ENCODE peak calls at places on chromosomes 4 and X, in four cellular contexts. One of them, this sample, is unnamed.

GRCh38 chr4:38160487-38161207 is 200.4 kb downstream of the PTTG2 start:
- DNase-seq in HepG2: peak
- DNase-seq in K562: peak
- DNase-seq in GM12878: peak
- DNase-seq in this sample: no peak

GRCh38 chr4:77815651-77816050 is 3.5 kb downstream of the CNOT6L start:
- DNase-seq in HepG2: no peak
- DNase-seq in GM12878: no peak
- DNase-seq in K562: no peak
- DNase-seq in this sample: no peak

GRCh38 chr4:141350122-141350904 is 129.6 kb downstream of the ZNF330 start:
- DNase-seq in HepG2: no peak
- DNase-seq in K562: no peak
- DNase-seq in GM12878: no peak
- DNase-seq in this sample: no peak

GRCh38 chrX:146396409-146396808 is 413.2 kb upstream of the CXorf51B start:
- DNase-seq in GM12878: no peak
- DNase-seq in K562: no peak
- DNase-seq in HepG2: no peak
- DNase-seq in this sample: no peak

GRCh38 chr4:139593091-139593564 is 37.1 kb upstream of the SETD7 start:
- DNase-seq in GM12878: no peak
- DNase-seq in HepG2: peak
- DNase-seq in K562: no peak
- DNase-seq in this sample: no peak

GRCh38 chrX:44012484-44013096 is 39.4 kb upstream of the NDP start:
- DNase-seq in GM12878: no peak
- DNase-seq in K562: no peak
- DNase-seq in HepG2: no peak
- DNase-seq in this sample: no peak

GRCh38 chrX:41737065-41737464 is 13.1 kb downstream of the GPR82 start:
- DNase-seq in GM12878: no peak
- DNase-seq in HepG2: no peak
- DNase-seq in K562: peak
- DNase-seq in this sample: no peak

GRCh38 chr4:114782842-114783595 is 184.4 kb downstream of the UGT8 start:
- DNase-seq in GM12878: no peak
- DNase-seq in HepG2: no peak
- DNase-seq in K562: no peak
- DNase-seq in this sample: no peak

GRCh38 chr4:108264693-108265092 is 96.0 kb upstream of the LEF1 start:
- DNase-seq in GM12878: no peak
- DNase-seq in K562: no peak
- DNase-seq in HepG2: no peak
- DNase-seq in this sample: no peak

GRCh38 chrX:17464196-17464595 is 89.2 kb downstream of the NHS start:
- DNase-seq in HepG2: no peak
- DNase-seq in GM12878: no peak
- DNase-seq in K562: no peak
- DNase-seq in this sample: no peak

GRCh38 chrX:133638285-133638684 is 223.0 kb upstream of the GPC4 start:
- DNase-seq in GM12878: no peak
- DNase-seq in K562: no peak
- DNase-seq in HepG2: no peak
- DNase-seq in this sample: no peak

GRCh38 chrX:136488706-136489105 is 959 bp downstream of the BRS3 start:
- DNase-seq in GM12878: no peak
- DNase-seq in HepG2: no peak
- DNase-seq in K562: no peak
- DNase-seq in this sample: no peak

GRCh38 chr4:175947117-175947722 is 118.4 kb upstream of the WDR17 start:
- DNase-seq in GM12878: no peak
- DNase-seq in HepG2: peak
- DNase-seq in K562: no peak
- DNase-seq in this sample: no peak

GRCh38 chrX:115047181-115047580 is 29.8 kb upstream of the IL13RA2 start:
- DNase-seq in GM12878: no peak
- DNase-seq in K562: no peak
- DNase-seq in HepG2: no peak
- DNase-seq in this sample: no peak

GRCh38 chrX:40973619-40974018 is 111.6 kb upstream of the USP9X start:
- DNase-seq in HepG2: no peak
- DNase-seq in GM12878: no peak
- DNase-seq in K562: no peak
- DNase-seq in this sample: no peak

GRCh38 chr4:184774152-184774551 is 40.3 kb upstream of the CENPU start:
- DNase-seq in HepG2: no peak
- DNase-seq in GM12878: no peak
- DNase-seq in K562: no peak
- DNase-seq in this sample: no peak

GRCh38 chr4:7760706-7761105 is 179.0 kb downstream of the AFAP1 start:
- DNase-seq in GM12878: no peak
- DNase-seq in HepG2: no peak
- DNase-seq in K562: no peak
- DNase-seq in this sample: no peak

GRCh38 chrX:143757375-143757774 is 36.8 kb upstream of the SPANXN2 start:
- DNase-seq in K562: no peak
- DNase-seq in GM12878: no peak
- DNase-seq in HepG2: no peak
- DNase-seq in this sample: peak

GRCh38 chr4:39626261-39626660 is 12.4 kb downstream of the SMIM14 start:
- DNase-seq in HepG2: no peak
- DNase-seq in K562: no peak
- DNase-seq in GM12878: peak
- DNase-seq in this sample: no peak

GRCh38 chrX:121641560-121641959 is 594.1 kb downstream of the GLUD2 start:
- DNase-seq in GM12878: no peak
- DNase-seq in K562: no peak
- DNase-seq in HepG2: no peak
- DNase-seq in this sample: no peak

GRCh38 chrX:29397506-29397905 is 810.3 kb downstream of the IL1RAPL1 start:
- DNase-seq in GM12878: no peak
- DNase-seq in K562: no peak
- DNase-seq in HepG2: no peak
- DNase-seq in this sample: no peak

DNA sequence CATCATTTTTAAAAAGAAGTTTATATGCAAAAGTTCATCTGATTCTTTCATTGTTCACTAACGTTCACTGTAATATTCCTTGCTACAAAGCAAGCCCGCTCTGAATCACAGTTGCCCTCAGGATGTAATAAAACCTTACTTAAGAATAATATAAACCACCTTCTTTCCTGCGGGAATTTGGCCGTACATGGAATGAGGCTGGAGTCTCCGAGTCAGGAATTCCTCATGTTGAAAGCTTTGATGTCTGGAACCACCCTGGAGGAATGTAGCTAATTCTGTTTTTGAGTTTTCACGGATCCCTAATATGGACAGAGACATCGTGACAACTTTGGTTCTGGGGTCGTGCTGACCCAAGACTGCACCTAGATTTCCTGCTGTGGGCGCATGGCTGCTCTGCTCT is 58.5 kb downstream of the CRLF2 start:
- DNase-seq in K562: no peak
- DNase-seq in GM12878: no peak
- DNase-seq in HepG2: no peak
- DNase-seq in this sample: no peak
- TF ChIP-seq MXI1 in K562: no peak
- TF ChIP-seq MXI1 in GM12878: no peak
- TF ChIP-seq MXI1 in HepG2: no peak
- TF ChIP-seq MXI1 in this sample: no peak

GRCh38 chr4:17368408-17368807 is 143.5 kb downstream of the QDPR start:
- DNase-seq in HepG2: no peak
- DNase-seq in GM12878: no peak
- DNase-seq in K562: no peak
- DNase-seq in this sample: no peak

GRCh38 chr4:17376205-17376604 is 135.7 kb downstream of the QDPR start:
- DNase-seq in K562: no peak
- DNase-seq in GM12878: no peak
- DNase-seq in HepG2: no peak
- DNase-seq in this sample: no peak

DNA sequence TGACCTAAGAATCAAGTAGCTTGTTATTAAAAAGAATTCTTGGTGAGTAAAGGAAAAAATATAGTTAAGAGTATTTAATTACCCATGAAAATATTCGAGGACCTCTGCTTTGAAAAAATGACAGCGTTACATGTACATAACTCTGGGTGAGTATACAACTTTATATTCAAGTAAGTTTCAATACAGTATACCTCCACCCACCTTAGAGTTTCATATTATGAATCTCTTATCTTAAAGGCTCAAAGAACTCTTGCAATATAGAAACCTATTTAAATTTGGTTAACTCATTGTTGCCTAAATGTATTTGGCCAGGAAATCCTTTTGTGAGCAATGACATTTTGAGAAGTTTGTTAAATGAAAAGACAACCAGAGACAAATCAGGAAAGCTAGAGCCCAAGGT is 138.2 kb downstream of the QDPR start:
- DNase-seq in GM12878: no peak
- DNase-seq in K562: no peak
- DNase-seq in HepG2: no peak
- DNase-seq in this sample: no peak
- TF ChIP-seq TAF1 in GM12878: no peak
- TF ChIP-seq TAF1 in K562: no peak
- TF ChIP-seq TAF1 in HepG2: no peak
- TF ChIP-seq TAF1 in this sample: no peak

DNA sequence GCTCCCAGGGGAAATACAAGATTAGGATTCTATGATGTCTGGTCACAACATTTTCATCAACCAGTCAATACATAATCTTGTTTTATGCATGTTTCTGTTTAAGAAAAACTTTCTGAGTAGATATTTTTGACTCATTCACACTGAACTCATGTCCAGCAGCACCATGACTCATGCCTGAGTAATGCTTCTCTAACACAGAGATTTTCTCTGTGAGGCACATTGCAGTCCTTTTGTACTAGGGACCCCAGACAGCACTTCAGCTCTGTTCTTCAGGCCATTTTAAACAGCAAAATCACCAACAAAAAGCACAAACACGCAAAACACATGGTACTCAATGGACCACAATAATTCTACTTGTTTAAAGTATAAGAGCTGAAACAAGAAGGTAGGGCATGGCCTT is 83.5 kb downstream of the MXRA5 start:
- DNase-seq in HepG2: peak
- DNase-seq in GM12878: no peak
- DNase-seq in K562: no peak
- DNase-seq in this sample: no peak
- TF ChIP-seq MXI1 in HepG2: no peak
- TF ChIP-seq MXI1 in GM12878: no peak
- TF ChIP-seq MXI1 in K562: no peak
- TF ChIP-seq MXI1 in this sample: no peak

GRCh38 chrX:100939336-100939735 is 10.6 kb upstream of the XKRX start:
- DNase-seq in GM12878: no peak
- DNase-seq in K562: no peak
- DNase-seq in HepG2: no peak
- DNase-seq in this sample: no peak
- TF ChIP-seq TAF1 in GM12878: no peak
- TF ChIP-seq TAF1 in K562: no peak
- TF ChIP-seq TAF1 in HepG2: no peak
- TF ChIP-seq TAF1 in this sample: no peak

GRCh38 chrX:154488336-154489075 is 1.9 kb downstream of the SLC10A3 start:
- DNase-seq in GM12878: no peak
- DNase-seq in K562: no peak
- DNase-seq in HepG2: no peak
- DNase-seq in this sample: no peak
- TF ChIP-seq MXI1 in GM12878: no peak
- TF ChIP-seq MXI1 in K562: no peak
- TF ChIP-seq MXI1 in HepG2: no peak
- TF ChIP-seq MXI1 in this sample: no peak